ENCODE peak calls at places on chromosomes 13 and 19, in four cellular contexts. G is neural progenitor cell, R is LHCN-M2, B is fibroblast of lung. K is an unnamed sample.

GRCh38 chr19:21483589-21484170 is 21.7 kb upstream of the ZNF429 start:
- DNase-seq in G (peak), R (peak), B (peak), K (no peak)

GRCh38 chr13:30398601-30399072 is 23.7 kb upstream of the UBE2L5 start:
- DNase-seq in G (no peak), R (no peak), B (no peak), K (no peak)

GRCh38 chr19:4647676-4648644 is 8.6 kb downstream of the TNFAIP8L1 start:
- DNase-seq in G (no peak), R (peak), B (no peak), K (no peak)

GRCh38 chr13:35478384-35479222 is 2.1 kb upstream of the MAB21L1 start:
- DNase-seq in G (peak), R (no peak), B (no peak), K (no peak)

GRCh38 chr19:56066152-56067023 is 54.7 kb downstream of the ZNF787 start:
- DNase-seq in G (peak), R (peak), B (peak), K (no peak)

GRCh38 chr19:33125929-33126388 is 6.0 kb upstream of the WDR88 start:
- DNase-seq in G (peak), R (peak), B (peak), K (peak)

GRCh38 chr19:55492362-55492944 is 4.2 kb downstream of the SSC5D start:
- DNase-seq in G (no peak), R (no peak), B (no peak), K (no peak)

GRCh38 chr13:30071890-30072817 is 221.7 kb upstream of the UBL3 start:
- DNase-seq in G (no peak), R (no peak), B (no peak), K (no peak)

GRCh38 chr13:110329798-110330461 is 22.8 kb downstream of the COL4A2 start:
- DNase-seq in G (peak), R (peak), B (peak), K (no peak)

GRCh38 chr19:48591021-48591420 is 15.5 kb upstream of the SPACA4 start:
- DNase-seq in G (no peak), R (peak), B (no peak), K (no peak)

GRCh38 chr13:80237646-80238045 is 103.3 kb downstream of the SPRY2 start:
- DNase-seq in G (no peak), R (peak), B (no peak), K (no peak)

GRCh38 chr19:47157455-47158321 is 27.1 kb downstream of the SAE1 start:
- DNase-seq in G (peak), R (peak), B (peak), K (no peak)

GRCh38 chr13:51502206-51502651 is 49.4 kb upstream of the INTS6 start:
- DNase-seq in G (no peak), R (peak), B (peak), K (no peak)